ENCODE peak calls at places on chromosomes 6 and 20, in six cellular contexts. One of them, this sample, is unnamed.

GRCh38 chr20:54716790-54717189 is 241.4 kb downstream of the DOK5 start:
- DNase-seq in hepatocyte: no peak
- DNase-seq in adrenal gland: no peak
- DNase-seq in NB4: no peak
- DNase-seq in stimulated activated CD4-positive, alpha-beta T cell treated with anti-CD3 and anti-CD28 coated beads, Interleukin-4, amount 100 ng/mL, for 24 hours: no peak
- DNase-seq in body of pancreas: no peak
- DNase-seq in this sample: no peak

GRCh38 chr20:19913927-19914614 is 103.1 kb upstream of the NAA20 start:
- DNase-seq in adrenal gland: no peak
- DNase-seq in hepatocyte: no peak
- DNase-seq in stimulated activated CD4-positive, alpha-beta T cell treated with anti-CD3 and anti-CD28 coated beads, Interleukin-4, amount 100 ng/mL, for 24 hours: no peak
- DNase-seq in NB4: peak
- DNase-seq in body of pancreas: no peak
- DNase-seq in this sample: no peak

GRCh38 chr20:57256908-57257307 is 9.5 kb downstream of the BMP7 start:
- DNase-seq in NB4: no peak
- DNase-seq in body of pancreas: no peak
- DNase-seq in hepatocyte: no peak
- DNase-seq in adrenal gland: no peak
- DNase-seq in stimulated activated CD4-positive, alpha-beta T cell treated with anti-CD3 and anti-CD28 coated beads, Interleukin-4, amount 100 ng/mL, for 24 hours: no peak
- DNase-seq in this sample: no peak

GRCh38 chr20:62015445-62016288 is 50.0 kb downstream of the TAF4 start:
- DNase-seq in body of pancreas: no peak
- DNase-seq in stimulated activated CD4-positive, alpha-beta T cell treated with anti-CD3 and anti-CD28 coated beads, Interleukin-4, amount 100 ng/mL, for 24 hours: no peak
- DNase-seq in hepatocyte: no peak
- DNase-seq in NB4: peak
- DNase-seq in adrenal gland: peak
- DNase-seq in this sample: no peak

GRCh38 chr6:15254074-15254975 is 8.5 kb downstream of the JARID2 start:
- DNase-seq in body of pancreas: no peak
- DNase-seq in adrenal gland: no peak
- DNase-seq in stimulated activated CD4-positive, alpha-beta T cell treated with anti-CD3 and anti-CD28 coated beads, Interleukin-4, amount 100 ng/mL, for 24 hours: no peak
- DNase-seq in NB4: peak
- DNase-seq in hepatocyte: no peak
- DNase-seq in this sample: no peak

GRCh38 chr6:142530566-142530965 is 228.8 kb downstream of the ADGRG6 start:
- DNase-seq in hepatocyte: no peak
- DNase-seq in NB4: no peak
- DNase-seq in body of pancreas: no peak
- DNase-seq in adrenal gland: no peak
- DNase-seq in stimulated activated CD4-positive, alpha-beta T cell treated with anti-CD3 and anti-CD28 coated beads, Interleukin-4, amount 100 ng/mL, for 24 hours: no peak
- DNase-seq in this sample: no peak

GRCh38 chr6:16108996-16109658 is 19.8 kb upstream of the MYLIP start:
- DNase-seq in body of pancreas: peak
- DNase-seq in NB4: no peak
- DNase-seq in hepatocyte: peak
- DNase-seq in stimulated activated CD4-positive, alpha-beta T cell treated with anti-CD3 and anti-CD28 coated beads, Interleukin-4, amount 100 ng/mL, for 24 hours: no peak
- DNase-seq in adrenal gland: peak
- DNase-seq in this sample: no peak

GRCh38 chr6:119148102-119148824 is 69.8 kb upstream of the FAM184A start:
- DNase-seq in NB4: peak
- DNase-seq in stimulated activated CD4-positive, alpha-beta T cell treated with anti-CD3 and anti-CD28 coated beads, Interleukin-4, amount 100 ng/mL, for 24 hours: no peak
- DNase-seq in adrenal gland: peak
- DNase-seq in body of pancreas: peak
- DNase-seq in hepatocyte: peak
- DNase-seq in this sample: peak

GRCh38 chr6:11810039-11810541 is 31.5 kb upstream of the ADTRP start:
- DNase-seq in body of pancreas: peak
- DNase-seq in adrenal gland: peak
- DNase-seq in NB4: no peak
- DNase-seq in stimulated activated CD4-positive, alpha-beta T cell treated with anti-CD3 and anti-CD28 coated beads, Interleukin-4, amount 100 ng/mL, for 24 hours: no peak
- DNase-seq in hepatocyte: peak
- DNase-seq in this sample: no peak

GRCh38 chr6:42045538-42046460 is 4.5 kb upstream of the TAF8 start:
- DNase-seq in hepatocyte: peak
- DNase-seq in body of pancreas: peak
- DNase-seq in stimulated activated CD4-positive, alpha-beta T cell treated with anti-CD3 and anti-CD28 coated beads, Interleukin-4, amount 100 ng/mL, for 24 hours: peak
- DNase-seq in NB4: peak
- DNase-seq in adrenal gland: peak
- DNase-seq in this sample: peak

GRCh38 chr6:109523478-109523877 is 40.5 kb upstream of the ZBTB24 start:
- DNase-seq in body of pancreas: no peak
- DNase-seq in NB4: no peak
- DNase-seq in hepatocyte: no peak
- DNase-seq in stimulated activated CD4-positive, alpha-beta T cell treated with anti-CD3 and anti-CD28 coated beads, Interleukin-4, amount 100 ng/mL, for 24 hours: no peak
- DNase-seq in adrenal gland: peak
- DNase-seq in this sample: no peak

GRCh38 chr20:32828029-32828666 is 8.4 kb downstream of the MAPRE1 start:
- DNase-seq in NB4: no peak
- DNase-seq in adrenal gland: no peak
- DNase-seq in body of pancreas: no peak
- DNase-seq in stimulated activated CD4-positive, alpha-beta T cell treated with anti-CD3 and anti-CD28 coated beads, Interleukin-4, amount 100 ng/mL, for 24 hours: no peak
- DNase-seq in hepatocyte: no peak
- DNase-seq in this sample: no peak